ENCODE peak calls at places on chromosomes 3 and 15, in eight cellular contexts. Z, J, A, C, K, F, P and T are unnamed samples.

GRCh38 chr3:172903642-172904041 is 153.1 kb downstream of the ECT2 start:
- DNase-seq in Z (no peak), J (no peak), A (no peak), C (no peak), K (no peak), F (no peak), P (peak), T (no peak)

GRCh38 chr15:59611277-59612260 is at the start of gene GCNT3:
- DNase-seq in Z (no peak), J (peak), A (no peak), C (peak), K (no peak), F (no peak), P (no peak), T (peak)

GRCh38 chr3:153291052-153291689 is 129.1 kb downstream of the RAP2B start:
- DNase-seq in Z (no peak), J (no peak), A (peak), C (no peak), K (no peak), F (no peak), P (peak), T (peak)

GRCh38 chr15:100712226-100712625 is 109.8 kb downstream of the ASB7 start:
- DNase-seq in Z (no peak), J (peak), A (no peak), C (no peak), K (no peak), F (no peak), P (no peak), T (peak)

GRCh38 chr15:31487811-31488436 is 161.3 kb downstream of the KLF13 start:
- DNase-seq in Z (no peak), J (peak), A (no peak), C (no peak), K (no peak), F (no peak), P (no peak), T (peak)

GRCh38 chr3:148931574-148931973 is 59.8 kb upstream of the GYG1 start:
- DNase-seq in Z (no peak), J (no peak), A (no peak), C (no peak), K (no peak), F (no peak), P (no peak), T (no peak)

GRCh38 chr15:84934942-84935729 is 46.5 kb upstream of the PDE8A start:
- DNase-seq in Z (no peak), J (no peak), A (peak), C (no peak), K (no peak), F (no peak), P (no peak), T (no peak)

GRCh38 chr15:100926971-100927756 is 8.0 kb downstream of the LRRK1 start:
- DNase-seq in Z (no peak), J (no peak), A (no peak), C (no peak), K (no peak), F (no peak), P (no peak), T (no peak)

GRCh38 chr15:87703238-87704111 is 553.1 kb downstream of the NTRK3 start:
- DNase-seq in Z (no peak), J (no peak), A (no peak), C (no peak), K (no peak), F (no peak), P (no peak), T (no peak)

GRCh38 chr3:72259755-72260589 is 475.0 kb upstream of the PROK2 start:
- DNase-seq in Z (no peak), J (no peak), A (no peak), C (no peak), K (no peak), F (no peak), P (no peak), T (no peak)

GRCh38 chr15:81293728-81294500 is 30.0 kb downstream of the STARD5 start:
- DNase-seq in Z (no peak), J (no peak), A (no peak), C (no peak), K (no peak), F (peak), P (no peak), T (no peak)

GRCh38 chr3:188164248-188164687 is 10.3 kb downstream of the LPP start:
- DNase-seq in Z (no peak), J (no peak), A (no peak), C (no peak), K (no peak), F (no peak), P (no peak), T (no peak)

GRCh38 chr3:52434080-52434479 is 10.8 kb downstream of the SEMA3G start:
- DNase-seq in Z (no peak), J (no peak), A (no peak), C (no peak), K (no peak), F (no peak), P (no peak), T (no peak)

GRCh38 chr3:129321887-129322286 is 43.2 kb downstream of the HMCES start:
- DNase-seq in Z (no peak), J (no peak), A (no peak), C (no peak), K (no peak), F (no peak), P (no peak), T (no peak)

GRCh38 chr3:9879830-9880549 is at the start of gene CIDEC:
- DNase-seq in Z (no peak), J (no peak), A (no peak), C (no peak), K (no peak), F (no peak), P (no peak), T (no peak)

GRCh38 chr3:194884649-194885315 is 199.1 kb downstream of the FAM43A start:
- DNase-seq in Z (no peak), J (no peak), A (no peak), C (no peak), K (no peak), F (no peak), P (peak), T (no peak)

GRCh38 chr3:57556459-57557087 is 499 bp downstream of the PDE12 start:
- DNase-seq in Z (no peak), J (no peak), A (peak), C (peak), K (no peak), F (peak), P (peak), T (no peak)

GRCh38 chr15:28895566-28895965 is 9.8 kb downstream of the APBA2 start:
- DNase-seq in Z (no peak), J (no peak), A (no peak), C (no peak), K (no peak), F (peak), P (no peak), T (no peak)

GRCh38 chr3:184008161-184008560 is 9.5 kb downstream of the ABCC5 start:
- DNase-seq in Z (no peak), J (no peak), A (no peak), C (no peak), K (no peak), F (no peak), P (no peak), T (no peak)

GRCh38 chr3:139533781-139534443 is 5.6 kb downstream of the RBP1 start:
- DNase-seq in Z (peak), J (peak), A (peak), C (no peak), K (peak), F (no peak), P (peak), T (peak)

GRCh38 chr3:165192610-165193192 is 3.5 kb downstream of the SLITRK3 start:
- DNase-seq in Z (no peak), J (no peak), A (peak), C (no peak), K (no peak), F (no peak), P (peak), T (no peak)

GRCh38 chr3:24365168-24365567 is 129.5 kb downstream of the THRB start:
- DNase-seq in Z (no peak), J (peak), A (no peak), C (peak), K (peak), F (no peak), P (peak), T (peak)

GRCh38 chr3:25904248-25904647 is 114.4 kb downstream of the OXSM start:
- DNase-seq in Z (no peak), J (no peak), A (no peak), C (no peak), K (no peak), F (no peak), P (peak), T (no peak)

GRCh38 chr15:34721802-34722795 is 32.7 kb downstream of the GJD2 start:
- DNase-seq in Z (peak), J (peak), A (peak), C (peak), K (peak), F (no peak), P (peak), T (peak)

GRCh38 chr15:45314960-45315359 is 62.9 kb downstream of the SLC28A2 start:
- DNase-seq in Z (no peak), J (peak), A (no peak), C (no peak), K (no peak), F (no peak), P (peak), T (peak)

GRCh38 chr3:72336821-72337479 is 511.3 kb downstream of the SHQ1 start:
- DNase-seq in Z (no peak), J (peak), A (peak), C (no peak), K (no peak), F (peak), P (peak), T (peak)

GRCh38 chr3:89098964-89099585 is 8.3 kb upstream of the EPHA3 start:
- DNase-seq in Z (peak), J (peak), A (peak), C (peak), K (no peak), F (peak), P (peak), T (peak)

GRCh38 chr3:128863560-128863959 is 15.9 kb upstream of the ACAD9 start:
- DNase-seq in Z (no peak), J (no peak), A (no peak), C (no peak), K (no peak), F (no peak), P (no peak), T (no peak)

GRCh38 chr3:72070005-72070404 is 285.1 kb upstream of the PROK2 start:
- DNase-seq in Z (no peak), J (no peak), A (no peak), C (no peak), K (no peak), F (no peak), P (no peak), T (no peak)

DNA sequence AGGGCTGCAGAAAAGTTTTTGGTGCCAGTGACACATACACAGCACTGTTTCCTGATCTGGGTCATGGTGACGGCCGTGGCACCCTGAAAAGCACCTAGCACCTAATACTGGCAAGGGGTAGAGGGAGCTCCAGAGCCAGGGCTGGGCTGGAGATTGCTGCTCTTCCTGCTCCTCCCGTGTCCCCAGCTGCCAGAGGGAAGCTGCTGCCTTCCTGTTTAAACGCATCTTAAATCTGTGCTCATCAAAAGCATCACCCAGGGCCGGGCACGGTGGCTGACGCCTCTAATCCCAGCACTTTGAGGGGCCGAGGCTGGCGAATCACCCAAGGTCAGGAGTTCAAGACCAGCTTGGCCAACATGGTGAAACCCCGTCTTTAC is 156.7 kb upstream of the MEF2A start:
- DNase-seq in Z (no peak), J (peak), A (peak), C (peak), K (no peak), F (peak), P (peak), T (peak)
- TF ChIP-seq CTCF in Z (peak), J (peak), A (peak), C (peak), K (peak), F (peak), P (peak), T (peak)

GRCh38 chr3:118501152-118501551 is 533.5 kb downstream of the IGSF11 start:
- DNase-seq in Z (no peak), J (no peak), A (peak), C (peak), K (no peak), F (peak), P (peak), T (no peak)
- H3K4me3 ChIP-seq in Z (no peak), J (no peak), A (no peak), C (no peak), K (no peak), F (no peak), P (no peak), T (no peak)

GRCh38 chr15:79657722-79658121 is 225.6 kb downstream of the MINAR1 start:
- DNase-seq in Z (no peak), J (no peak), A (no peak), C (no peak), K (no peak), F (no peak), P (no peak), T (no peak)

GRCh38 chr15:79653533-79653932 is 221.4 kb downstream of the MINAR1 start:
- DNase-seq in Z (no peak), J (no peak), A (no peak), C (no peak), K (no peak), F (no peak), P (no peak), T (no peak)

GRCh38 chr15:79661411-79661810 is 229.3 kb downstream of the MINAR1 start:
- DNase-seq in Z (no peak), J (no peak), A (no peak), C (no peak), K (no peak), F (no peak), P (no peak), T (no peak)

GRCh38 chr15:79656151-79656797 is 224.1 kb downstream of the MINAR1 start:
- DNase-seq in Z (no peak), J (no peak), A (no peak), C (no peak), K (no peak), F (no peak), P (no peak), T (no peak)
- TF ChIP-seq CTCF in Z (no peak), J (no peak), A (no peak), C (no peak), K (no peak), F (no peak), P (no peak), T (no peak)

GRCh38 chr15:89998141-89998661 is 2.9 kb upstream of the ZNF710 start:
- DNase-seq in Z (no peak), J (peak), A (no peak), C (peak), K (no peak), F (no peak), P (no peak), T (peak)

GRCh38 chr15:90000175-90000923 is 775 bp upstream of the ZNF710 start:
- DNase-seq in Z (no peak), J (peak), A (no peak), C (no peak), K (no peak), F (peak), P (peak), T (peak)

GRCh38 chr15:89998923-89999675 is 2.0 kb upstream of the ZNF710 start:
- DNase-seq in Z (no peak), J (no peak), A (peak), C (no peak), K (no peak), F (peak), P (no peak), T (no peak)

GRCh38 chr15:90001062-90001682 is at the start of gene ZNF710:
- DNase-seq in Z (no peak), J (peak), A (peak), C (peak), K (no peak), F (peak), P (peak), T (peak)

DNA sequence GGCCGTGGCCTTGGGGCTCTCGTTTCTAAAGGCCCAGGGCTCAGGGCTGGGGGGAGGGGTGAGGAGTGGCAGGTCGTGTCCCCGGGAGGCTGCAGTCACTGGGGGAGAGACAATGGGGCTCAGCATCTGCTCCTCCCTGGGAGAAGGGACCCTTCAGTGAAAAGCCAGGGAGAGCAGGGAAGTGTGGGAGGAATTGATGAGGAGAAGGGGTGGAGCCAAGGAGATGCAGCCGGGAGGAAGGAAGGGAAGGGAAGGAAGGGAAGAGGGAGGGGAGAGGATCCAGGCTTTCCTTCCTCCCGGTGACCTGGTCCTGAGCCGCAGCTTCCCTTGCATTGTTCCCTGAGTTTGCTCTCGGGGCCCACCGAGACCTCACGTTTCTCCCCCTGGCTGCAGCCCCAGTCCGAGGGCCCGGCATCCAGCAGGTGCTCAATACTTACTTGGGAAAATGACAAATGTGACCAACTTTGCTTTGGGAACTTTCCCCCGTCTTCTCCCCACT is 1.4 kb upstream of the ZNF710 start:
- DNase-seq in Z (no peak), J (peak), A (no peak), C (no peak), K (no peak), F (peak), P (peak), T (peak)
- H3K4me3 ChIP-seq in Z (peak), J (peak), A (no peak), C (no peak), K (peak), F (peak), P (peak), T (peak)

GRCh38 chr3:179563298-179563934 is 690 bp downstream of the ACTL6A start:
- DNase-seq in Z (no peak), J (peak), A (peak), C (peak), K (peak), F (peak), P (peak), T (peak)
- TF ChIP-seq CTCF in Z (peak), J (peak), A (peak), C (no peak), K (peak), F (peak), P (peak), T (peak)

GRCh38 chr3:45027406-45027805 is 1.3 kb downstream of the CLEC3B start:
- DNase-seq in Z (no peak), J (no peak), A (no peak), C (no peak), K (no peak), F (no peak), P (no peak), T (peak)

GRCh38 chr3:45026038-45026437 is at the start of gene CLEC3B:
- DNase-seq in Z (no peak), J (peak), A (no peak), C (no peak), K (no peak), F (peak), P (no peak), T (peak)

GRCh38 chr3:45024601-45025262 is 1.4 kb upstream of the CLEC3B start:
- DNase-seq in Z (no peak), J (no peak), A (no peak), C (no peak), K (no peak), F (no peak), P (no peak), T (peak)

GRCh38 chr3:45029216-45029615 is 3.1 kb downstream of the CLEC3B start:
- DNase-seq in Z (no peak), J (no peak), A (no peak), C (no peak), K (no peak), F (no peak), P (no peak), T (no peak)

DNA sequence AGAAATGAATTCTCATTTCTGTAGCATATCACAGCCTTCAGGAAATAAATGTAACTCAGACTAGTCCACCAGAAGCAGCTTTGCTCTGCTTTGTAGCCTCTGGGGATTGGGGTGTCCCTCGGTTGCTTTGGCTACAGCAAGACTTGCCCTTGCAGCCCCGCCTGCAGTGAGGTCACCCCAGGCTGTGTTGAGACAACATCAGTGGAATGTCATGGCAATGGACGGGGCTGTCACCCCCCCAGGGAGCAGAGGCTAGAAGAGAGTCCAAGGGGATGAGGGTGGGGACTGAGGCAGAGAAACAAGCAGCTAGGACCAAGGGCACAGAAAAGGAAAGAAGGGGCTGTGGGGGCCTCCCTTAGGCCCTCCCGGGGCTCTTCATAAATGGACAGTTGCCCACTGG is 854 bp downstream of the CLEC3B start:
- DNase-seq in Z (no peak), J (peak), A (no peak), C (no peak), K (no peak), F (peak), P (no peak), T (peak)
- H3K4me3 ChIP-seq in Z (no peak), J (no peak), A (no peak), C (no peak), K (no peak), F (peak), P (no peak), T (no peak)

DNA sequence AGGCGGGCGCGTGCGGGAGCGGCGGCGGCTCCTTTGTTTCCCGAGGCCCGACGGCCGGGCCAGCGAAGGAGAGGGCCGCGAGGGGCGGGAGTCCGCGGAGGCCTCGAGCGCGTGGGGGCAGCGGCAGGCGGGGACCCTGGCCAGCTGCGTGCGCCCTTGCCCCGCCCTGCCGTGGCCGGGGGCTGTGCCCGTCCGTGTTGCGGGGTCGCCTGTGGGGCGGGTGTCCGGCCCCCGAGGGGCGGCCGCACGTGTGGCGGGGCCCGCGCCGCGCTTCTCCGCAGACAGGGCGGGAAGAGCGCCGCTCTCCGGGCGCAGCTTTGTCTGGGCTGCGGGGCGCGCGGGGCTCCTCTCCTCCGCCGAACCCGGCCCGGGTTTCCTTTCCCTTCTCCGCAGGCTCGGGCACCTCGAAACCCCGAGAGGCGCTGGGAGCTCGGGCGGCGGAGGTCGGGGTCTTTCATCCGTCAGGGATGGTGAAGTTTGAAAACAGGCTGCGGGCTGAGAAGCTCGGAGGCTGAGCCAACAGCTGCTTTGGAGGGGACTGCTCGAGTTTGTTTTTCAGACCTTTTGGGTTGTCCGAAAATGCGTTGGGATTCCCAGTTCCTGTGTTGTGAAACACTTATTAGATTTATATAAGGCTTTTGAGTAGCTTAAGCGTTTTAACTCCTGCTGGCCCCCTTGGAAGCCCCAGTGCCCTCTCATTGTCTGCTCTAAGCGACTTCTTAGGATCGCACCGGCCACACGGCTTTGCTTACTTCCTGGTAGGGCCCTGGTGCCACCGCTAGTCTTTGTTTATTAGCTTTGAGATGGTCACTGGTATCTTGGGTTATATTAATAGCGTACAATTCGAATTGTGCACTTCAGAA is 817 bp downstream of the USP3 start:
- DNase-seq in Z (no peak), J (peak), A (peak), C (no peak), K (no peak), F (peak), P (peak), T (peak)
- TF ChIP-seq CTCF in Z (peak), J (peak), A (peak), C (no peak), K (peak), F (peak), P (no peak), T (peak)